ENCODE peak calls at places on chromosomes 3 and 15, in five cellular contexts. R, A, B, X and I are unnamed samples.

GRCh38 chr3:175111036-175111435 is 251.9 kb downstream of the NAALADL2 start:
- DNase-seq in R (no peak), A (no peak), B (no peak), X (peak; percentile 53), I (no peak)

GRCh38 chr3:25967385-25967784 is 177.5 kb downstream of the OXSM start:
- DNase-seq in R (no peak), A (no peak), B (no peak), X (no peak), I (no peak)

GRCh38 chr15:74821091-74821789 is 5.2 kb upstream of the CPLX3 start:
- DNase-seq in R (no peak), A (no peak), B (no peak), X (no peak), I (no peak)

GRCh38 chr3:151837057-151837456 is 23.1 kb downstream of the AADAC start:
- DNase-seq in R (peak; percentile 73), A (no peak), B (no peak), X (peak; percentile 77), I (peak; percentile 24)

GRCh38 chr3:15266510-15267376 is 60.7 kb downstream of the CAPN7 start:
- DNase-seq in R (no peak), A (no peak), B (no peak), X (no peak), I (no peak)

GRCh38 chr15:78329625-78330024 is 10.5 kb upstream of the CRABP1 start:
- DNase-seq in R (no peak), A (no peak), B (no peak), X (no peak), I (no peak)

GRCh38 chr15:68706256-68706655 is 114.4 kb downstream of the ANP32A start:
- DNase-seq in R (no peak), A (no peak), B (no peak), X (no peak), I (no peak)

GRCh38 chr3:30597131-30597768 is 9.2 kb upstream of the TGFBR2 start:
- DNase-seq in R (peak; percentile 94), A (no peak), B (no peak), X (peak; percentile 75), I (no peak)

GRCh38 chr15:74376226-74376625 is 8.8 kb upstream of the CYP11A1 start:
- DNase-seq in R (no peak), A (no peak), B (no peak), X (no peak), I (no peak)

GRCh38 chr3:119350114-119350513 is 55.9 kb downstream of the ARHGAP31 start:
- DNase-seq in R (no peak), A (no peak), B (no peak), X (no peak), I (no peak)

GRCh38 chr15:100920516-100921135 is 1.5 kb downstream of the LRRK1 start:
- DNase-seq in R (no peak), A (no peak), B (no peak), X (no peak), I (no peak)

GRCh38 chr3:96182756-96183155 is 631.6 kb upstream of the EPHA6 start:
- DNase-seq in R (no peak), A (no peak), B (no peak), X (peak; percentile 0), I (no peak)

GRCh38 chr15:101053261-101053660 is 134.1 kb downstream of the LRRK1 start:
- DNase-seq in R (no peak), A (no peak), B (no peak), X (no peak), I (no peak)

GRCh38 chr15:56245871-56246814 is 2.5 kb upstream of the RFX7 start:
- DNase-seq in R (peak; percentile 82), A (peak; percentile 62), B (peak; percentile 86), X (peak; percentile 91), I (peak; percentile 91)

GRCh38 chr3:13199006-13199776 is 126.0 kb upstream of the IQSEC1 start:
- DNase-seq in R (no peak), A (no peak), B (no peak), X (no peak), I (no peak)

GRCh38 chr3:133661454-133662255 is at the start of gene TOPBP1:
- DNase-seq in R (peak; percentile 48), A (peak; percentile 71), B (peak; percentile 69), X (peak; percentile 64), I (peak; percentile 77)

GRCh38 chr3:119352235-119352634 is 58.1 kb downstream of the ARHGAP31 start:
- DNase-seq in R (no peak), A (no peak), B (no peak), X (peak; percentile 38), I (no peak)

GRCh38 chr15:64521726-64522164 is 61.4 kb downstream of the ZNF609 start:
- DNase-seq in R (peak; percentile 68), A (peak; percentile 38), B (peak; percentile 47), X (peak; percentile 18), I (peak; percentile 42)

GRCh38 chr15:68447976-68448755 is 16.2 kb upstream of the ITGA11 start:
- DNase-seq in R (no peak), A (no peak), B (no peak), X (no peak), I (no peak)

GRCh38 chr3:46717447-46718231 is at the start of gene PRSS50:
- DNase-seq in R (no peak), A (peak; percentile 10), B (no peak), X (no peak), I (no peak)

GRCh38 chr3:192481638-192482037 is 245.7 kb downstream of the FGF12 start:
- DNase-seq in R (no peak), A (no peak), B (no peak), X (peak; percentile 87), I (no peak)

GRCh38 chr3:133892546-133893231 is 3.0 kb downstream of the RAB6B start:
- DNase-seq in R (no peak), A (no peak), B (peak; percentile 19), X (no peak), I (no peak)

GRCh38 chr3:73740041-73740440 is 115.3 kb upstream of the PDZRN3 start:
- DNase-seq in R (no peak), A (no peak), B (no peak), X (peak; percentile 72), I (no peak)

GRCh38 chr3:100046986-100047385 is 67.3 kb downstream of the FILIP1L start:
- DNase-seq in R (no peak), A (no peak), B (no peak), X (no peak), I (no peak)

GRCh38 chr3:99023590-99024192 is 122.2 kb upstream of the DCBLD2 start:
- DNase-seq in R (peak; percentile 22), A (no peak), B (no peak), X (peak; percentile 56), I (no peak)

GRCh38 chr3:124886168-124887051 is 755 bp downstream of the ITGB5 start:
- DNase-seq in R (no peak), A (peak; percentile 20), B (peak; percentile 62), X (peak; percentile 47), I (peak; percentile 56)

GRCh38 chr3:132652640-132653270 is 6.9 kb downstream of the ACAD11 start:
- DNase-seq in R (no peak), A (no peak), B (no peak), X (no peak), I (no peak)

GRCh38 chr3:9781551-9781950 is 10.7 kb downstream of the TADA3 start:
- DNase-seq in R (no peak), A (no peak), B (no peak), X (no peak), I (no peak)

GRCh38 chr3:9779721-9780450 is 10.1 kb upstream of the CAMK1 start:
- DNase-seq in R (no peak), A (no peak), B (no peak), X (no peak), I (no peak)

GRCh38 chr3:9780920-9781319 is 11.2 kb upstream of the CAMK1 start:
- DNase-seq in R (no peak), A (no peak), B (no peak), X (no peak), I (no peak)

GRCh38 chr3:9779197-9779596 is 9.4 kb upstream of the CAMK1 start:
- DNase-seq in R (no peak), A (no peak), B (no peak), X (no peak), I (no peak)

DNA sequence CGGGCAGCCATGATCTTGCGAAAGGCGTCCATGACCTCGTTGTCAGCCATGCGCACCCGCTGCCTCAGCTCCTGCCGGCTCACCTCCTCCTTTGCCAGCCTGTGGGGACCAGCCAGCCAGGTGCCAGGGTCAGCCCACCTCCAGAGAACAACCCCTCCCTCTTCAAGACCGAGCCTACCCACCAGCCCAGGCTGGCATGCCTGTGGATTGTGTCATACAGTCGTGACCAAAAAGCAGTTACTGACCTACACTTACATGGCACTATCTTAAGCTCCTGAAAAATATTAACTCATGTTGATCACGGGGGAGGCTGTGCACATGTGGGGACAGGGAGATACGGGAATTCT is 10.7 kb upstream of the CAMK1 start:
- DNase-seq in R (no peak), A (no peak), B (no peak), X (no peak), I (no peak)
- H3K4me3 ChIP-seq in R (no peak overlapping the region), A (no peak overlapping the region), B (no peak overlapping the region), X (no peak overlapping the region), I (no peak overlapping the region)

DNA sequence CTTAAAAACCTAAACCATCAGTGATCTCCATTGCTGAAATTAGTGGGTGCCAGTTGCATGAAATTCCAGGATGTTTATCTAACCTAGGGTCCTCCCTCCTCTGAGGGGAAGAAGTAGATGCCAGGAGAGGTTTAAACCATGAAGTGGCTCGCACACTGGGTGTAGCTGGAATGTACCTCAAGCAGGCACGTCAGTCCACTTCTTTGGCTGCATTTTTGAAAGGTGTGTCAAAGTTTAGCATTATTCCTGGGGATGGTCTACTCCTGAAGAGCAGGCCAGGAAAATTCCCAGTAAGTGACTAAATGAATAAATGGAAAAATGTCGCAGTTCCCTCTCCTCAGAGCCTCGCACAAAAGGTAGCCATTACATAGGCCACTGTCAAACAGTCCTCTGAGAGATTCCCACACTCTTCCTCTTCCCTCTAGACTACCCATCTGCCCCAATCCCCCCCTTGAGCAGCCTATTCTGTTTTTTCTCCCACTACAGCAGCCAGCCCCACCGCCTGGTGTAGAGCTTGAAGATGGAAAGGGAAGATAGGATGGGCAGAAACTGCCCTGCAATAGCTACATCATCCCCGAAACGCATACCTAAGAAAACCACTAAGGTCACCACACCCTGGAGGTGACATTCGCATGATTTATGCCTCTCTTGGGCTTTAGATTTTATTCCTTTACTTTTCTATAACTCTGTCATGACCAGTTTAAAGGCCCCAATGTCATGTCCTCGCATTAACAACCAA is 663 bp upstream of the TMOD3 start:
- DNase-seq in R (no peak), A (no peak), B (no peak), X (no peak), I (no peak)
- H3K4me3 ChIP-seq in R (peak overlapping the region; percentile 83), A (no peak overlapping the region), B (peak overlapping the region; percentile 87), X (peak overlapping the region; percentile 61), I (peak overlapping the region; percentile 84)

GRCh38 chr3:123733805-123734526 is 149.1 kb upstream of the HACD2 start:
- DNase-seq in R (no peak), A (no peak), B (no peak), X (peak; percentile 86), I (no peak)
- H3K4me3 ChIP-seq in R (no peak overlapping the region), A (no peak overlapping the region), B (no peak overlapping the region), X (no peak overlapping the region), I (no peak overlapping the region)

DNA sequence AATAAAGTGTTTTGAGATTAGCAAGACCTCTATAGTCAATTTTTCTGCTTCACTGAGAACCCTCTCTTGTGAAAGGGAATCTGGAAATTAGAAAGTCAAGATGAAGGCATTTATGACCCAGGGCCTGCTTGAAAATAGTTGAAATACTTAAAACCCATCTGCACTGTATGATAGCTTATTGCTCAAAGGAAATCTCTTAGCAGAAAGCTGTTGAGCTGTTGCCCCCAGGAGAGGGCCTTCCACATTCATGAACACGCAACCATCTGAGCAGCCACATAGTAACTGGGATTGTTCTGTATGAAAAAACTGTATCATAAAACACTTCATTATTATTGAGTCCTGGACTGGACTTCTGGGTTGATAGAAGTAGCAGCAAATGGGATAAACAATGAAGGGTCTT is 106.4 kb upstream of the PTX3 start:
- DNase-seq in R (no peak), A (no peak), B (no peak), X (no peak), I (no peak)
- H3K4me3 ChIP-seq in R (no peak overlapping the region), A (no peak overlapping the region), B (no peak overlapping the region), X (no peak overlapping the region), I (no peak overlapping the region)